ENCODE peak calls at places on chromosomes 12 and 14, in ten cellular contexts. K is breast epithelium, O is HL-60, M is hepatocyte, W is body of pancreas, Z is astrocyte of the cerebellum, T is cardiac fibroblast, S is AG10803, B is ovary, I is heart right ventricle. J is an unnamed sample.

GRCh38 chr14:92702441-92702918 is 45.9 kb downstream of the LGMN start:
- DNase-seq in O (peak), B (no peak), M (no peak), K (no peak), W (no peak), T (no peak), Z (no peak), I (no peak), S (no peak), J (no peak)

GRCh38 chr14:71539660-71540285 is 392.5 kb upstream of the RGS6 start:
- DNase-seq in S (no peak), O (no peak), W (no peak), K (no peak), B (no peak), I (peak), T (peak), M (no peak), Z (no peak), J (no peak)

GRCh38 chr14:52583544-52583943 is 30.9 kb downstream of the GPR137C start:
- DNase-seq in Z (no peak), O (no peak), I (no peak), T (no peak), K (no peak), S (no peak), W (no peak), M (no peak), B (no peak), J (no peak)

GRCh38 chr12:82527165-82527780 is 159.4 kb upstream of the TMTC2 start:
- DNase-seq in I (peak), O (peak), K (no peak), S (peak), W (peak), T (peak), B (no peak), Z (peak), M (peak), J (no peak)

GRCh38 chr14:89215166-89215940 is 201.7 kb downstream of the FOXN3 start:
- DNase-seq in M (no peak), S (peak), K (no peak), W (no peak), I (no peak), Z (no peak), B (no peak), O (no peak), T (peak), J (no peak)

GRCh38 chr14:101636081-101636560 is 74.8 kb downstream of the DIO3 start:
- DNase-seq in W (no peak), T (no peak), S (peak), K (no peak), B (no peak), I (no peak), O (no peak), Z (no peak), M (no peak), J (no peak)

GRCh38 chr14:57136669-57137068 is 132.0 kb downstream of the EXOC5 start:
- DNase-seq in M (no peak), I (peak), O (no peak), T (peak), Z (no peak), B (peak), K (no peak), W (no peak), S (no peak), J (no peak)

GRCh38 chr12:107405436-107405835 is 280.2 kb upstream of the PWP1 start:
- DNase-seq in W (no peak), T (no peak), I (peak), O (no peak), S (no peak), Z (no peak), K (no peak), M (no peak), B (no peak), J (no peak)

GRCh38 chr12:112898380-112898779 is 8.4 kb upstream of the OAS1 start:
- DNase-seq in Z (no peak), I (no peak), T (no peak), M (no peak), O (no peak), S (no peak), B (no peak), K (no peak), W (no peak), J (peak)

GRCh38 chr12:67648306-67649164 is at the start of gene DYRK2:
- DNase-seq in Z (no peak), K (peak), S (peak), O (no peak), W (peak), B (peak), M (peak), I (peak), T (peak), J (peak)

GRCh38 chr14:78848234-78848820 is 678.2 kb downstream of the NRXN3 start:
- DNase-seq in B (no peak), I (no peak), Z (peak), K (no peak), T (peak), W (peak), S (peak), M (peak), O (no peak), J (no peak)

GRCh38 chr12:57224973-57225679 is 4.4 kb upstream of the SHMT2 start:
- DNase-seq in B (peak), I (no peak), O (no peak), W (peak), M (peak), K (no peak), Z (no peak), S (no peak), T (peak), J (no peak)

GRCh38 chr12:69952890-69953289 is 127.9 kb downstream of the MYRFL start:
- DNase-seq in W (no peak), B (no peak), S (no peak), T (no peak), I (no peak), K (no peak), M (no peak), Z (no peak), O (no peak), J (no peak)

GRCh38 chr14:31564194-31564593 is 3.0 kb downstream of the NUBPL start:
- DNase-seq in O (no peak), Z (no peak), T (no peak), W (no peak), I (no peak), B (no peak), S (no peak), K (no peak), M (no peak), J (no peak)

GRCh38 chr12:120230326-120230973 is 29.5 kb upstream of the RPLP0 start:
- DNase-seq in O (no peak), K (no peak), W (peak), M (peak), T (peak), B (no peak), S (peak), I (peak), Z (peak), J (no peak)

GRCh38 chr14:93939304-93940229 is 12.4 kb downstream of the FAM181A start:
- DNase-seq in W (peak), S (peak), K (peak), B (peak), O (peak), Z (no peak), M (peak), I (peak), T (peak), J (peak)

GRCh38 chr12:47407730-47408129 is 298.1 kb downstream of the RPAP3 start:
- DNase-seq in K (no peak), B (no peak), O (no peak), S (no peak), I (no peak), W (no peak), T (no peak), M (no peak), Z (no peak), J (no peak)

GRCh38 chr12:47409310-47409709 is 296.5 kb downstream of the RPAP3 start:
- DNase-seq in O (no peak), I (no peak), T (no peak), S (no peak), K (no peak), M (no peak), B (no peak), Z (no peak), W (no peak), J (no peak)

GRCh38 chr12:47410862-47411261 is 295.0 kb downstream of the RPAP3 start:
- DNase-seq in W (no peak), Z (no peak), O (no peak), M (no peak), I (no peak), S (no peak), T (no peak), K (no peak), B (no peak), J (no peak)

GRCh38 chr12:47410383-47410782 is 295.4 kb downstream of the RPAP3 start:
- DNase-seq in M (no peak), W (no peak), K (no peak), Z (no peak), S (no peak), B (no peak), I (no peak), O (no peak), T (no peak), J (no peak)

DNA sequence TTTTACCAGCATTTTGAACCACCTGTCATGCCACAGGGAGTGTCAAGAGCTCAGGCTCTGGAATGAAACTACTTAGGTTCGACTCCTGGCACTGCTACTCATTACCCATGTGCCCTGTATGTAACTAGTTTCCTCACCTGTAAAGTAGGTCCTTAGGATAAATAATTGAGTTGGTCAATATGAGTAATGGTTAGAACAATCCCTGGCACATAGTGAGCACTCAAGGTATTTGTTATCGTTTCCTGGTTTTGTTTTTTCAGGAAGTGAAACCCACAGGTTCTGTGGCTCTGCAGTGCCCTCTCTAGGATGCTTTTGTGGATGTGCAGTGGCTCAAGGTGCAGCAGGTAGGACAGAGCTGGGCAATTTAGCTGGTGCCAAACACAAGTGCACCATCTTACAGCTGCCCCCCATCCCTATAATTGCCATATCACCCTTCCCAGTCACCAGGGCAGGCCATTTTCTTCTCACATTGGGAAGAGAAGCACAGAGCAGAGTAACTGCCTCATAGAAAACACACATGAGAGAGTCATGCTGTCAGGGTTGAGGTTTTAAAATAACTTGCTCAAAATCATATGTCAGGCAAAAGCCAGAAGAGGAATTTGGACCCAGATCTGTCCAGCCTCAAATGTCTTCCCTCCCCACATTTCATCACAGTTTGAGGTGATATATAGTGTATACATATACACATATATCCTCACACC is 297.5 kb downstream of the RPAP3 start:
- DNase-seq in Z (no peak), K (no peak), B (no peak), M (peak), W (peak), S (no peak), O (no peak), T (no peak), I (peak), J (no peak)
- TF ChIP-seq CTCF in Z (no peak), K (no peak), B (no peak), M (peak), W (peak), S (no peak), O (peak), T (peak), I (no peak), J (peak)

GRCh38 chr14:54901380-54902142 is 1.1 kb downstream of the GCH1 start:
- DNase-seq in I (peak), T (peak), M (peak), Z (no peak), K (peak), O (no peak), B (no peak), S (no peak), W (peak), J (no peak)

GRCh38 chr14:54906075-54906474 is 3.4 kb upstream of the GCH1 start:
- DNase-seq in Z (no peak), M (no peak), W (no peak), K (no peak), S (no peak), B (no peak), T (no peak), I (no peak), O (no peak), J (no peak)

GRCh38 chr14:54908230-54908629 is 5.6 kb upstream of the GCH1 start:
- DNase-seq in B (no peak), Z (no peak), S (no peak), O (no peak), K (no peak), W (no peak), T (no peak), M (no peak), I (no peak), J (no peak)

GRCh38 chr14:54902143-54902520 is 494 bp downstream of the GCH1 start:
- DNase-seq in B (peak), M (peak), Z (no peak), T (peak), K (peak), O (peak), S (peak), W (peak), I (peak), J (peak)

DNA sequence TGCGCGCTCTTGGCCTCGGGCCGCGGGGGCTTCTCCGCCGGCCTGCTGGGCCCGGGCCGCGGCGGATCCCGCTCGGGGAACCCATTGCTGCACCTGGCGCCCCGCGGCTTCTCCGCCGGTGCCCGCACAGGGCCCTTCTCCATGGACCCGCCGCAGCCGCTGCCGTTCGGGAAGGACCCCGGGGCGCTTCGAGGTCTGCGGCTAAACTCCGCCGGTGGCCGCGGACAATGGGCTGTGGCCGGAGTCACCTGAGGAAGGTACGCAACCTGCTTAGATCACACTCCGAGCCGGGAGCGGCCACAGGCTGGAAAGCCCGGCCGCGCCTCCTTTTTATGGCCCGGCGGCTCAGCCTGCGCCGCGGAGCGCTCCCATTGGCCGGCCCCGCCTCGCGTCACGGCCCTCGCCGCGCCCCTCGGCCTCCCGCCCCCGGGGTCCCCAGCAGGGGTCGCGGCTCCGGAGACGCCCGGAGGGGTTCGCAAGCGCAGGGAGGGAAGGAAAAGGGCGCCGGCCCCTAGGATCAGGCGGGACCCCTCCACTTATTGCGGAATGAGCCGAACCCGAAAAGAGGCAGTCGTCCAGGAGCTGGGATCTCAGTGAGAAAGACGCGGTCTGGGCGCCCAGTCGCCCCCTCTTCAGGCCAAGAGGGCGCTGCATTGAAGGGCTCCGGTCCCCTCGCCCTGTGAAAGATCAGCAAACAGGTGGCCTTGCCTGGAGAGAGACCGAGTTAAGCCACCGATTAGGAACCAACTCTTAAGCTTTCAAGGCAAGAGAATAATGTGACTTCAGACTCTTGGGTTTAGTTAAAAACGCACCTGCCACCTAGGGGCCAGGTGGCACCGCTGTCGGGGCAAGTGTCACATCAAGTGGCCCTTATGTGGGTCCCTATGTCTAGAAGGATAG is at the start of gene GCH1:
- DNase-seq in Z (no peak), I (peak), S (no peak), M (peak), W (peak), T (peak), K (peak), B (peak), O (peak), J (peak)
- TF ChIP-seq CTCF in Z (peak), I (no peak), S (peak), M (peak), W (peak), T (peak), K (no peak), B (no peak), O (peak), J (peak)

DNA sequence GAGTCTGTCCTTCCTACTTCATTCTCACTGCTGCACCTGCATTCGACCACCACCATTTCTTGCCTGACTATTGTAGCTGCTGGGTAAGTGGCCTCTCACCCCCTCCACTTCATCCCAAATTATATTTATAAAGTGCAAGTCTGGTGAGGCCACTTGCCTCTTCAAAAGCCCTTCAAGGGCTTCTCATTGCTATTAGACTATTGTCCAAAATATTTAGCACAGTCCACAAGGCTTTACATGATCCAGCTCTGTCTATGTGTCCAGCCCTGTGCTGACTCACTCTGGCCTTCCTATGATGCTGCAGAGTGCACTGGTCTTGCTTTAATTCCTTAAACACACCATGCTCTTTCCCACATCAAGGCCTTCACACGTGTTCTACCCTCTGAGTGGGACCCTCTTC is 46.0 kb downstream of the PAH start:
- DNase-seq in M (no peak), O (no peak), I (no peak), Z (no peak), W (no peak), S (no peak), K (no peak), B (no peak), T (no peak), J (no peak)
- TF ChIP-seq CTCF in M (no peak), O (no peak), I (no peak), Z (no peak), W (no peak), S (no peak), K (no peak), B (no peak), T (no peak), J (no peak)

GRCh38 chr12:50732591-50732990 is 31.3 kb upstream of the ATF1 start:
- DNase-seq in W (no peak), Z (peak), K (no peak), T (peak), I (no peak), B (no peak), M (no peak), S (peak), O (no peak), J (no peak)

GRCh38 chr12:50733720-50734119 is 30.2 kb upstream of the ATF1 start:
- DNase-seq in Z (no peak), O (no peak), W (no peak), T (no peak), K (no peak), M (no peak), I (no peak), S (no peak), B (no peak), J (no peak)

GRCh38 chr12:50740307-50740706 is 23.6 kb upstream of the ATF1 start:
- DNase-seq in S (no peak), I (no peak), O (no peak), M (no peak), B (no peak), T (peak), W (no peak), K (no peak), Z (no peak), J (no peak)

GRCh38 chr12:50739611-50740010 is 24.3 kb upstream of the ATF1 start:
- DNase-seq in Z (no peak), B (no peak), I (no peak), S (no peak), O (no peak), K (no peak), M (no peak), T (no peak), W (no peak), J (no peak)

DNA sequence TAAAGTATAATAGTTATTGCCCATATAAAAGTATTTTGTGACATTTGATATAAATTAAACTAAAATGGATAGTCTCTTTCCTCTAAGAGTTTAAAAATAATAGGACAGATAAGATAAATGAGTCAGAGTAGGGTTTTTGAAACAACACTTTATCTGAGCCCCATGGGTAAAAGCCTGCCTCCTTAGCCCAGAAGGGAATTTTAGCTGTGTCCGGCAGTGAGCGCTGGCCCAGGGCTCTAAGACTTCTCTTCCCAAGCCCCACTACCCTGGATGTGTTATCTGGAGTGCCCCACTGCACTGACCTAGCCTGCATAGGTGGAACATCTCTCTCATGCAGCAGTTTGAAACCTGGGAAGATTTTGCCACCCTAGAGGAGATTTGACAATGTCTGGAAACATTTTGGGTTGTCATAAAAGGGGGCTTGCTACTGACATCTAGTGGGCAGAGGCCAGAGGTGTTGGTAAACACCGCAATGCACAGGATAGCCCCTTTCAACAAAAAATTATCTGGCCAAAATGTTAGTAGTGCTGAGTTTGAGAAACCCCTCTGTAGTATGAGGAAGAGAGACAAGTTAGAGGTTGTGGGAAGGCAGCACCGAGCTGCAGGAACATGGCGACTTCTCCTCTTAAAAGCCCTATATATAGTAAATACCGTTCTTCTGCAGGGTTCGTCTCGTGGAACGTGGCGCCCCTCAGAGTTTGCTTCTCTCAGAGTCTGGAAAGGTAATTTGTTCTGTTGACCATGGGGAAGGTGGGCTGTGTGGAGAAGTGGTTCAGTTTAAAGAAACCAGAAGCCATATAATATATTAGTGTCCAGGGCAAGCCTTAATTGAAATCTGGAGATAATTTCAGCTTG is 29.3 kb upstream of the ATF1 start:
- DNase-seq in W (no peak), S (peak), Z (peak), K (no peak), T (peak), O (no peak), I (no peak), M (peak), B (no peak), J (no peak)
- TF ChIP-seq CTCF in W (peak), S (peak), Z (peak), K (peak), T (peak), O (no peak), I (peak), M (peak), B (no peak), J (peak)

GRCh38 chr14:55136868-55137785 is 8.1 kb downstream of the LGALS3 start:
- DNase-seq in K (peak), T (peak), I (peak), W (peak), M (no peak), B (peak), O (no peak), S (peak), Z (peak), J (no peak)

GRCh38 chr14:55139152-55139551 is 10.1 kb downstream of the LGALS3 start:
- DNase-seq in B (no peak), I (no peak), M (no peak), W (no peak), Z (no peak), S (no peak), O (no peak), T (no peak), K (no peak), J (no peak)

GRCh38 chr14:55139696-55140509 is 10.9 kb downstream of the LGALS3 start:
- DNase-seq in S (no peak), I (no peak), M (no peak), O (no peak), K (no peak), B (no peak), Z (no peak), W (peak), T (no peak), J (no peak)

GRCh38 chr14:55136241-55136640 is 7.2 kb downstream of the LGALS3 start:
- DNase-seq in S (peak), M (no peak), O (no peak), B (no peak), I (no peak), W (no peak), Z (peak), T (peak), K (no peak), J (no peak)

GRCh38 chr14:55138091-55138490 is 9.0 kb downstream of the LGALS3 start:
- DNase-seq in Z (no peak), T (no peak), O (no peak), W (no peak), B (no peak), S (no peak), I (no peak), M (no peak), K (no peak), J (no peak)
- TF ChIP-seq CTCF in Z (peak), T (peak), O (no peak), W (no peak), B (no peak), S (peak), I (no peak), M (no peak), K (no peak), J (no peak)

J was measured in osteocyte.